ENCODE peak calls at places on chromosomes 13 and 19, in seven cellular contexts. T, J, V, C, G, L and F are unnamed samples.

GRCh38 chr19:1098177-1099051 is 3.2 kb upstream of the POLR2E start:
- DNase-seq in T (no peak), J (no peak), V (no peak), C (no peak), G (no peak), L (no peak), F (no peak)

GRCh38 chr13:104318121-104318520 is 1251.9 kb upstream of the SLC10A2 start:
- DNase-seq in T (no peak), J (no peak), V (no peak), C (no peak), G (peak), L (no peak), F (no peak)

GRCh38 chr19:15125232-15126067 is 18.2 kb downstream of the SYDE1 start:
- DNase-seq in T (peak), J (peak), V (peak), C (peak), G (peak), L (peak), F (peak)

GRCh38 chr13:67772807-67773453 is 542.8 kb upstream of the PCDH9 start:
- DNase-seq in T (no peak), J (peak), V (no peak), C (no peak), G (no peak), L (no peak), F (peak)

GRCh38 chr19:18419195-18419698 is at the start of gene SSBP4:
- DNase-seq in T (peak), J (peak), V (peak), C (no peak), G (peak), L (peak), F (peak)

GRCh38 chr19:5250127-5250659 is 90.4 kb downstream of the PTPRS start:
- DNase-seq in T (no peak), J (no peak), V (no peak), C (no peak), G (no peak), L (no peak), F (no peak)

GRCh38 chr19:44576843-44577565 is 36.4 kb upstream of the IGSF23 start:
- DNase-seq in T (no peak), J (no peak), V (no peak), C (peak), G (peak), L (no peak), F (no peak)

GRCh38 chr13:80030491-80030890 is 310.4 kb downstream of the SPRY2 start:
- DNase-seq in T (no peak), J (no peak), V (no peak), C (no peak), G (peak), L (no peak), F (no peak)

GRCh38 chr13:87671824-87672603 is 843 bp downstream of the SLITRK5 start:
- DNase-seq in T (no peak), J (peak), V (no peak), C (no peak), G (peak), L (no peak), F (no peak)

GRCh38 chr13:110540871-110541525 is 20.5 kb downstream of the RAB20 start:
- DNase-seq in T (no peak), J (peak), V (no peak), C (no peak), G (no peak), L (no peak), F (no peak)

GRCh38 chr13:112254900-112255299 is 121.3 kb upstream of the SPACA7 start:
- DNase-seq in T (no peak), J (no peak), V (no peak), C (no peak), G (no peak), L (no peak), F (no peak)

GRCh38 chr19:35830986-35831385 is 18.3 kb upstream of the PRODH2 start:
- DNase-seq in T (no peak), J (peak), V (no peak), C (no peak), G (no peak), L (no peak), F (no peak)

GRCh38 chr19:21626924-21627697 is 121.7 kb downstream of the ZNF429 start:
- DNase-seq in T (no peak), J (no peak), V (no peak), C (no peak), G (no peak), L (no peak), F (no peak)

GRCh38 chr19:47765522-47766358 is 12.8 kb upstream of the SELENOW start:
- DNase-seq in T (no peak), J (peak), V (no peak), C (no peak), G (peak), L (peak), F (no peak)

GRCh38 chr19:40596608-40597328 is 4.4 kb upstream of the LTBP4 start:
- DNase-seq in T (no peak), J (peak), V (no peak), C (no peak), G (peak), L (no peak), F (no peak)

GRCh38 chr19:3983936-3984583 is 1.2 kb downstream of the EEF2 start:
- DNase-seq in T (no peak), J (no peak), V (no peak), C (no peak), G (no peak), L (no peak), F (peak)

GRCh38 chr13:95553271-95553588 is 710 bp downstream of the CLDN10 start:
- DNase-seq in T (no peak), J (no peak), V (no peak), C (no peak), G (no peak), L (no peak), F (no peak)

GRCh38 chr13:51032831-51033230 is 78.2 kb downstream of the C13orf42 start:
- DNase-seq in T (no peak), J (no peak), V (no peak), C (no peak), G (no peak), L (no peak), F (no peak)

GRCh38 chr13:83183439-83184149 is 698.7 kb downstream of the SLITRK1 start:
- DNase-seq in T (no peak), J (no peak), V (no peak), C (no peak), G (no peak), L (no peak), F (no peak)

GRCh38 chr13:48874165-48874564 is 101.5 kb upstream of the FNDC3A start:
- DNase-seq in T (no peak), J (no peak), V (no peak), C (no peak), G (no peak), L (no peak), F (no peak)

GRCh38 chr19:6925801-6926751 is 38.7 kb downstream of the ADGRE1 start:
- DNase-seq in T (no peak), J (no peak), V (no peak), C (peak), G (no peak), L (no peak), F (peak)